ENCODE peak calls at places on chromosomes 12 and 14, in nine cellular contexts. One of them, this sample, is unnamed.
A peak's percentile ranks its signal among the peaks of the same experiment; 100 is the strongest.

GRCh38 chr12:7142057-7142644 is 12.0 kb downstream of the CLSTN3 start:
- DNase-seq in dorsolateral prefrontal cortex: no peak
- DNase-seq in CD8-positive, alpha-beta memory T cell: peak; percentile 20
- DNase-seq in skeletal muscle cell: no peak
- DNase-seq in A549: peak; percentile 87
- DNase-seq in transverse colon: peak; percentile 48
- DNase-seq in psoas muscle: no peak
- DNase-seq in astrocyte of the spinal cord: no peak
- DNase-seq in GM23338: peak; percentile 83
- DNase-seq in this sample: no peak

GRCh38 chr12:2286461-2287131 is 233.8 kb downstream of the CACNA1C start:
- DNase-seq in skeletal muscle cell: no peak
- DNase-seq in astrocyte of the spinal cord: no peak
- DNase-seq in GM23338: no peak
- DNase-seq in dorsolateral prefrontal cortex: no peak
- DNase-seq in transverse colon: no peak
- DNase-seq in psoas muscle: no peak
- DNase-seq in A549: no peak
- DNase-seq in CD8-positive, alpha-beta memory T cell: no peak
- DNase-seq in this sample: no peak

GRCh38 chr14:74042296-74042695 is 23.1 kb downstream of the BBOF1 start:
- DNase-seq in skeletal muscle cell: no peak
- DNase-seq in CD8-positive, alpha-beta memory T cell: no peak
- DNase-seq in A549: no peak
- DNase-seq in psoas muscle: no peak
- DNase-seq in GM23338: no peak
- DNase-seq in dorsolateral prefrontal cortex: no peak
- DNase-seq in astrocyte of the spinal cord: no peak
- DNase-seq in transverse colon: no peak
- DNase-seq in this sample: no peak

GRCh38 chr12:17326649-17327048 is 720.7 kb upstream of the LMO3 start:
- DNase-seq in skeletal muscle cell: no peak
- DNase-seq in GM23338: no peak
- DNase-seq in transverse colon: no peak
- DNase-seq in A549: no peak
- DNase-seq in dorsolateral prefrontal cortex: no peak
- DNase-seq in astrocyte of the spinal cord: no peak
- DNase-seq in CD8-positive, alpha-beta memory T cell: no peak
- DNase-seq in psoas muscle: no peak
- DNase-seq in this sample: no peak

GRCh38 chr12:92546826-92547348 is 155.9 kb upstream of the PLEKHG7 start:
- DNase-seq in dorsolateral prefrontal cortex: no peak
- DNase-seq in transverse colon: no peak
- DNase-seq in GM23338: no peak
- DNase-seq in A549: no peak
- DNase-seq in skeletal muscle cell: no peak
- DNase-seq in psoas muscle: no peak
- DNase-seq in CD8-positive, alpha-beta memory T cell: no peak
- DNase-seq in astrocyte of the spinal cord: no peak
- DNase-seq in this sample: no peak

GRCh38 chr14:21734457-21735074 is 60.9 kb upstream of the OR4E1 start:
- DNase-seq in astrocyte of the spinal cord: peak; percentile 52
- DNase-seq in skeletal muscle cell: no peak
- DNase-seq in A549: peak; percentile 2
- DNase-seq in dorsolateral prefrontal cortex: no peak
- DNase-seq in transverse colon: no peak
- DNase-seq in CD8-positive, alpha-beta memory T cell: peak; percentile 9
- DNase-seq in psoas muscle: no peak
- DNase-seq in GM23338: peak; percentile 83
- DNase-seq in this sample: no peak

GRCh38 chr14:104729835-104730181 is 5.8 kb downstream of the ADSS1 start:
- DNase-seq in A549: no peak
- DNase-seq in CD8-positive, alpha-beta memory T cell: no peak
- DNase-seq in psoas muscle: peak; percentile 74
- DNase-seq in dorsolateral prefrontal cortex: no peak
- DNase-seq in GM23338: no peak
- DNase-seq in skeletal muscle cell: no peak
- DNase-seq in transverse colon: no peak
- DNase-seq in astrocyte of the spinal cord: no peak
- DNase-seq in this sample: no peak

GRCh38 chr12:58917699-58918334 is 2.5 kb downstream of the LRIG3 start:
- DNase-seq in CD8-positive, alpha-beta memory T cell: no peak
- DNase-seq in psoas muscle: no peak
- DNase-seq in GM23338: no peak
- DNase-seq in skeletal muscle cell: no peak
- DNase-seq in dorsolateral prefrontal cortex: no peak
- DNase-seq in astrocyte of the spinal cord: peak; percentile 53
- DNase-seq in transverse colon: no peak
- DNase-seq in A549: no peak
- DNase-seq in this sample: no peak

GRCh38 chr12:123772074-123772473 is 10.0 kb downstream of the DNAH10 start:
- DNase-seq in astrocyte of the spinal cord: no peak
- DNase-seq in psoas muscle: no peak
- DNase-seq in GM23338: no peak
- DNase-seq in CD8-positive, alpha-beta memory T cell: no peak
- DNase-seq in dorsolateral prefrontal cortex: no peak
- DNase-seq in A549: no peak
- DNase-seq in transverse colon: no peak
- DNase-seq in skeletal muscle cell: no peak
- DNase-seq in this sample: no peak

GRCh38 chr12:8076357-8076756 is 5.7 kb upstream of the NECAP1 start:
- DNase-seq in transverse colon: no peak
- DNase-seq in astrocyte of the spinal cord: no peak
- DNase-seq in skeletal muscle cell: no peak
- DNase-seq in GM23338: no peak
- DNase-seq in A549: no peak
- DNase-seq in psoas muscle: no peak
- DNase-seq in dorsolateral prefrontal cortex: no peak
- DNase-seq in CD8-positive, alpha-beta memory T cell: no peak
- DNase-seq in this sample: no peak

DNA sequence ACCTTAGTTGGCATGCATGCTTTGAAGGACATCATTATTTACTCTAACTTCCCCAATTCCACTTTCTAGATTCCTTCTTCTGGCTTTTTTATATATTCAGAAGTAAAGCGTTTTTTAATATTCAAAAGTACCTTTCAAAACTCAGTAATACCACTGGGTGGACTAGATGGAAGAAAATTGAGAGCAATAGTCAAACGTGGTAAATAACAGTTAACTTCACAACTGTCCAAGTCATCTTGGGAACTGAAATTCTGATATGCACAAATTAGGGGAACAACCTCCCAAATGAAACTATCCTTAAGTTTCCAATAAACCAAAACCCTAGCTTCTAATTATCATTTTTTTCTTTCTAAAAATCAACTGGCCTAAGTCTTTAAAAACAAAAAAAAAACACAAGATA is 9.0 kb downstream of the SINHCAF start:
- DNase-seq in skeletal muscle cell: no peak
- DNase-seq in GM23338: no peak
- DNase-seq in psoas muscle: no peak
- DNase-seq in astrocyte of the spinal cord: peak; percentile 10
- DNase-seq in A549: no peak
- DNase-seq in transverse colon: no peak
- DNase-seq in CD8-positive, alpha-beta memory T cell: no peak
- DNase-seq in dorsolateral prefrontal cortex: no peak
- DNase-seq in this sample: no peak
- H3K4me3 ChIP-seq in skeletal muscle cell: no peak overlapping the region
- H3K4me3 ChIP-seq in GM23338: peak overlapping the region; percentile 93
- H3K4me3 ChIP-seq in psoas muscle: peak overlapping the region; percentile 50
- H3K4me3 ChIP-seq in astrocyte of the spinal cord: peak overlapping the region; percentile 33
- H3K4me3 ChIP-seq in A549: peak overlapping the region; percentile 32
- H3K4me3 ChIP-seq in transverse colon: peak overlapping the region; percentile 1
- H3K4me3 ChIP-seq in CD8-positive, alpha-beta memory T cell: peak overlapping the region; percentile 56
- H3K4me3 ChIP-seq in dorsolateral prefrontal cortex: peak overlapping the region; percentile 30
- H3K4me3 ChIP-seq in this sample: peak overlapping the region; percentile 55

DNA sequence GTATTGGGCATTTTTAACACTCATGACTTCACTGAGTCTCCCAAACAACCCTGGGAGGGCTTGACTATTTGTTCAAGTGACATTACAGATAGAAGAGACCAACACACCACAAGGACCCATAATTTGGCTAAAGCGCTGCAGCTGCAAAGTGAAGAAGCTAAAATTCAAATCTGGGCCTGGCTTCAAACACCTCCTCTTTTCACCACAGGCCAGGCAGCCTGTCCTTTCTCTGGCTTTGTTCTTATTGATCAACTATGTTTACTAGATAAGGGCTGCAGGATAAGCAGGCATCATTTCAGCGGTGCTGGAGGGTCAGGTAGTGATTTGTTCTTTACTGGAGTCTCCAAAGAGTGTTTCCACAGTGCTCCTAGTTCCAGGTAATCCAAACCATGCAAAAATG is 17.0 kb downstream of the CLMN start:
- DNase-seq in astrocyte of the spinal cord: no peak
- DNase-seq in CD8-positive, alpha-beta memory T cell: no peak
- DNase-seq in psoas muscle: no peak
- DNase-seq in dorsolateral prefrontal cortex: no peak
- DNase-seq in GM23338: no peak
- DNase-seq in skeletal muscle cell: no peak
- DNase-seq in transverse colon: no peak
- DNase-seq in A549: no peak
- DNase-seq in this sample: no peak
- H3K4me3 ChIP-seq in astrocyte of the spinal cord: no peak overlapping the region
- H3K4me3 ChIP-seq in CD8-positive, alpha-beta memory T cell: no peak overlapping the region
- H3K4me3 ChIP-seq in psoas muscle: no peak overlapping the region
- H3K4me3 ChIP-seq in dorsolateral prefrontal cortex: no peak overlapping the region
- H3K4me3 ChIP-seq in GM23338: no peak overlapping the region
- H3K4me3 ChIP-seq in skeletal muscle cell: no peak overlapping the region
- H3K4me3 ChIP-seq in transverse colon: no peak overlapping the region
- H3K4me3 ChIP-seq in A549: no peak overlapping the region
- H3K4me3 ChIP-seq in this sample: no peak overlapping the region

GRCh38 chr12:49188916-49189367 is at the start of gene TUBA1A:
- DNase-seq in psoas muscle: peak; percentile 91
- DNase-seq in CD8-positive, alpha-beta memory T cell: peak; percentile 93
- DNase-seq in transverse colon: peak; percentile 89
- DNase-seq in dorsolateral prefrontal cortex: peak; percentile 98
- DNase-seq in skeletal muscle cell: peak; percentile 98
- DNase-seq in GM23338: peak; percentile 99
- DNase-seq in astrocyte of the spinal cord: peak; percentile 100
- DNase-seq in A549: peak; percentile 95
- DNase-seq in this sample: peak; percentile 88
- H3K4me3 ChIP-seq in psoas muscle: peak within 1 kb of the TSS; percentile 91
- H3K4me3 ChIP-seq in CD8-positive, alpha-beta memory T cell: peak within 1 kb of the TSS; percentile 79
- H3K4me3 ChIP-seq in transverse colon: peak within 1 kb of the TSS; percentile 73
- H3K4me3 ChIP-seq in dorsolateral prefrontal cortex: peak within 1 kb of the TSS; percentile 99
- H3K4me3 ChIP-seq in skeletal muscle cell: peak within 1 kb of the TSS; percentile 99
- H3K4me3 ChIP-seq in GM23338: peak within 1 kb of the TSS; percentile 75
- H3K4me3 ChIP-seq in astrocyte of the spinal cord: peak within 1 kb of the TSS; percentile 99
- H3K4me3 ChIP-seq in A549: peak within 1 kb of the TSS; percentile 89
- H3K4me3 ChIP-seq in this sample: peak within 1 kb of the TSS; percentile 89

GRCh38 chr12:47808049-47808448 is 11.7 kb downstream of the HDAC7 start:
- DNase-seq in psoas muscle: peak; percentile 75
- DNase-seq in skeletal muscle cell: no peak
- DNase-seq in CD8-positive, alpha-beta memory T cell: peak; percentile 68
- DNase-seq in transverse colon: peak; percentile 79
- DNase-seq in A549: no peak
- DNase-seq in dorsolateral prefrontal cortex: no peak
- DNase-seq in astrocyte of the spinal cord: peak; percentile 65
- DNase-seq in GM23338: peak; percentile 34
- DNase-seq in this sample: peak; percentile 69
- H3K4me3 ChIP-seq in psoas muscle: peak overlapping the region; percentile 36
- H3K4me3 ChIP-seq in skeletal muscle cell: no peak overlapping the region
- H3K4me3 ChIP-seq in CD8-positive, alpha-beta memory T cell: peak overlapping the region; percentile 69
- H3K4me3 ChIP-seq in transverse colon: no peak overlapping the region
- H3K4me3 ChIP-seq in A549: no peak overlapping the region
- H3K4me3 ChIP-seq in dorsolateral prefrontal cortex: no peak overlapping the region
- H3K4me3 ChIP-seq in astrocyte of the spinal cord: no peak overlapping the region
- H3K4me3 ChIP-seq in GM23338: no peak overlapping the region
- H3K4me3 ChIP-seq in this sample: no peak overlapping the region

GRCh38 chr12:66189476-66189823 is 436 bp downstream of the IRAK3 start:
- DNase-seq in skeletal muscle cell: no peak
- DNase-seq in CD8-positive, alpha-beta memory T cell: no peak
- DNase-seq in GM23338: no peak
- DNase-seq in A549: no peak
- DNase-seq in psoas muscle: no peak
- DNase-seq in astrocyte of the spinal cord: no peak
- DNase-seq in dorsolateral prefrontal cortex: no peak
- DNase-seq in transverse colon: no peak
- DNase-seq in this sample: no peak

GRCh38 chr12:66188584-66189475 is at the start of gene IRAK3:
- DNase-seq in astrocyte of the spinal cord: peak; percentile 22
- DNase-seq in psoas muscle: peak; percentile 93
- DNase-seq in CD8-positive, alpha-beta memory T cell: peak; percentile 10
- DNase-seq in dorsolateral prefrontal cortex: peak; percentile 63
- DNase-seq in GM23338: peak; percentile 69
- DNase-seq in skeletal muscle cell: peak; percentile 15
- DNase-seq in transverse colon: peak; percentile 83
- DNase-seq in A549: no peak
- DNase-seq in this sample: peak; percentile 52

GRCh38 chr12:66191547-66192126 is 2.6 kb downstream of the IRAK3 start:
- DNase-seq in astrocyte of the spinal cord: no peak
- DNase-seq in transverse colon: no peak
- DNase-seq in GM23338: no peak
- DNase-seq in dorsolateral prefrontal cortex: no peak
- DNase-seq in skeletal muscle cell: no peak
- DNase-seq in psoas muscle: no peak
- DNase-seq in A549: no peak
- DNase-seq in CD8-positive, alpha-beta memory T cell: no peak
- DNase-seq in this sample: no peak

GRCh38 chr12:66187822-66188221 is 1.2 kb upstream of the IRAK3 start:
- DNase-seq in transverse colon: no peak
- DNase-seq in skeletal muscle cell: no peak
- DNase-seq in astrocyte of the spinal cord: no peak
- DNase-seq in A549: no peak
- DNase-seq in GM23338: no peak
- DNase-seq in CD8-positive, alpha-beta memory T cell: no peak
- DNase-seq in psoas muscle: no peak
- DNase-seq in dorsolateral prefrontal cortex: no peak
- DNase-seq in this sample: no peak

GRCh38 chr12:66190519-66191406 is 1.7 kb downstream of the IRAK3 start:
- DNase-seq in astrocyte of the spinal cord: peak; percentile 12
- DNase-seq in dorsolateral prefrontal cortex: no peak
- DNase-seq in psoas muscle: no peak
- DNase-seq in skeletal muscle cell: peak; percentile 11
- DNase-seq in GM23338: no peak
- DNase-seq in CD8-positive, alpha-beta memory T cell: no peak
- DNase-seq in A549: no peak
- DNase-seq in transverse colon: no peak
- DNase-seq in this sample: no peak
- H3K4me3 ChIP-seq in astrocyte of the spinal cord: no peak overlapping the region
- H3K4me3 ChIP-seq in dorsolateral prefrontal cortex: peak overlapping the region; percentile 50
- H3K4me3 ChIP-seq in psoas muscle: peak overlapping the region; percentile 66
- H3K4me3 ChIP-seq in skeletal muscle cell: no peak overlapping the region
- H3K4me3 ChIP-seq in GM23338: no peak overlapping the region
- H3K4me3 ChIP-seq in CD8-positive, alpha-beta memory T cell: no peak overlapping the region
- H3K4me3 ChIP-seq in A549: no peak overlapping the region
- H3K4me3 ChIP-seq in transverse colon: no peak overlapping the region
- H3K4me3 ChIP-seq in this sample: no peak overlapping the region